ENCODE peak calls at places on chromosomes 12 and 14, in nine cellular contexts. H is SK-N-SH, R is transverse colon, B is tibial nerve, E is A549, T is ovary, D is K562, I is stomach, V is HepG2. J is an unnamed sample. For H3K4me1, the result is how much of the 10 kb centered on the place peaks cover.

GRCh38 chr12:28083816-28084678 is 106.2 kb upstream of the CCDC91 start:
- DNase-seq in T (no peak), V (no peak), H (no peak), R (no peak), B (no peak), E (no peak), D (no peak), I (no peak), J (no peak)

GRCh38 chr14:96852823-96853422 is 55.7 kb downstream of the VRK1 start:
- DNase-seq in H (peak), R (no peak), T (no peak), B (no peak), I (no peak), E (peak), V (peak), D (peak), J (no peak)

GRCh38 chr14:23154876-23155587 is 28.4 kb downstream of the SLC7A8 start:
- DNase-seq in I (peak), D (peak), T (peak), V (no peak), R (peak), B (peak), H (no peak), E (no peak), J (peak)

GRCh38 chr12:56150563-56150962 is 1.8 kb upstream of the MYL6B start:
- DNase-seq in D (no peak), I (no peak), H (no peak), B (no peak), T (no peak), R (no peak), E (no peak), V (no peak), J (no peak)

GRCh38 chr12:23867794-23868193 is 81.7 kb downstream of the SOX5 start:
- DNase-seq in V (no peak), H (no peak), D (no peak), B (no peak), I (no peak), T (no peak), E (no peak), R (no peak), J (no peak)

GRCh38 chr14:103545915-103546650 is 16.4 kb downstream of the BAG5 start:
- DNase-seq in T (peak), I (no peak), E (no peak), B (no peak), H (peak), R (peak), D (no peak), V (no peak), J (no peak)

GRCh38 chr14:99317231-99318090 is 45.5 kb upstream of the BCL11B start:
- DNase-seq in I (no peak), R (peak), T (no peak), H (no peak), V (no peak), E (no peak), D (no peak), B (no peak), J (no peak)

GRCh38 chr12:53825246-53826081 is 73.7 kb upstream of the CISTR start:
- DNase-seq in H (no peak), B (no peak), E (peak), D (no peak), R (no peak), V (peak), T (no peak), I (peak), J (no peak)

GRCh38 chr14:72463291-72463866 is 430.5 kb downstream of the DPF3 start:
- DNase-seq in B (no peak), V (no peak), H (no peak), I (no peak), E (no peak), R (no peak), T (no peak), D (no peak), J (no peak)

GRCh38 chr12:49580572-49581535 is 12.9 kb upstream of the MCRS1 start:
- DNase-seq in V (peak), I (peak), D (peak), B (peak), E (peak), H (peak), T (peak), R (peak), J (peak)

GRCh38 chr12:50506753-50507473 is 2.1 kb downstream of the DIP2B start:
- DNase-seq in R (no peak), H (no peak), B (no peak), V (no peak), D (no peak), E (no peak), T (no peak), I (no peak), J (no peak)

GRCh38 chr14:75427482-75428229 is at the start of gene JDP2:
- DNase-seq in H (peak), I (peak), D (peak), E (peak), T (peak), B (peak), R (peak), V (peak), J (peak)

GRCh38 chr14:39500253-39500652 is 68.0 kb upstream of the FBXO33 start:
- DNase-seq in I (no peak), T (no peak), E (no peak), R (no peak), V (no peak), H (no peak), D (no peak), B (no peak), J (no peak)

GRCh38 chr12:34402899-34403705 is 380.8 kb downstream of the ALG10 start:
- DNase-seq in B (peak), I (peak), V (no peak), D (peak), T (peak), E (no peak), R (peak), H (peak), J (peak)

GRCh38 chr12:120194534-120195395 is at the start of gene GCN1:
- DNase-seq in I (peak), E (peak), H (peak), V (peak), B (peak), D (peak), R (peak), T (peak), J (peak)

GRCh38 chr14:60632777-60633176 is 16.5 kb downstream of the SIX1 start:
- DNase-seq in D (no peak), R (no peak), B (no peak), I (no peak), V (no peak), T (no peak), H (no peak), E (no peak), J (no peak)

GRCh38 chr14:60632257-60632656 is 17.0 kb downstream of the SIX1 start:
- DNase-seq in I (no peak), E (no peak), H (no peak), B (no peak), T (no peak), D (no peak), V (no peak), R (no peak), J (no peak)

GRCh38 chr14:60637138-60637489 is 12.2 kb downstream of the SIX1 start:
- DNase-seq in I (no peak), E (no peak), V (no peak), H (no peak), B (no peak), T (no peak), R (no peak), D (no peak), J (no peak)

GRCh38 chr14:60631842-60632241 is 17.4 kb downstream of the SIX1 start:
- DNase-seq in H (no peak), R (no peak), B (no peak), V (no peak), E (no peak), T (no peak), I (no peak), D (no peak), J (no peak)

DNA sequence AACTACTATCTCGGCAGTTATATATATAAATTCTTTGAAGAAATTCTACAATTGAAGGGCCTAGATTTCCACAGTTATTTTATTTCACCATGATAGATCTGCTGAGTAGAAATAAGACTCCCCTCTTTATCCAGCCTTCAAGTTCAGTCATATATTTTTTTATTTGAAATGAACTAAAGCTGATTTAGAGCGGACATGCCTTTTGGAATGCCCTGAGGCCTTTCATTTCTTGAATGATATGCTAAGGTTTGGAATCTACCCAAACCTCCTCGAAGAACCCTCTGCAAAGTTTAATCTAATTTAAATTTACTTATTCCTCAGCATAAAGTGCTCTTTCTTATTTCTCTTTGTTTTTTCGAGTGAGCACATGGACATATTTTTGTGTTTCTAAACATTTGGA is 15.1 kb downstream of the SIX1 start:
- DNase-seq in B (no peak), I (no peak), T (no peak), V (no peak), E (no peak), R (no peak), H (no peak), D (no peak), J (no peak)
- H3K4me1 ChIP-seq in B (under half), I (under half), T (under half), V (under half), E (under half), R (under half), H (under half), D (under half), J (under half)

GRCh38 chr12:6772331-6772695 is at the start of gene LAG3:
- DNase-seq in D (peak), T (peak), V (no peak), I (no peak), B (no peak), R (peak), H (no peak), E (no peak), J (no peak)
- TF ChIP-seq EP300 in D (no peak), T (no peak), V (no peak), I (no peak), B (no peak), R (no peak), H (no peak), E (no peak), J (no peak)

GRCh38 chr14:21192447-21192822 is 36.6 kb upstream of the OR5AU1 start:
- DNase-seq in T (no peak), D (no peak), H (no peak), R (no peak), B (no peak), V (no peak), I (no peak), E (no peak), J (no peak)
- H3K4me3 ChIP-seq in T (peak), D (no peak), H (peak), R (peak), B (peak), V (peak), I (peak), E (peak), J (peak)

GRCh38 chr14:61526405-61527312 is 168.7 kb upstream of the HIF1A start:
- DNase-seq in T (peak), H (no peak), B (no peak), I (peak), V (peak), E (no peak), R (no peak), D (no peak), J (no peak)

GRCh38 chr14:61530296-61530695 is 165.0 kb upstream of the HIF1A start:
- DNase-seq in R (no peak), I (no peak), E (no peak), H (no peak), T (no peak), D (no peak), V (no peak), B (no peak), J (no peak)

GRCh38 chr14:61527325-61528100 is 167.8 kb upstream of the HIF1A start:
- DNase-seq in D (peak), T (peak), I (no peak), B (no peak), R (no peak), H (no peak), V (peak), E (peak), J (no peak)

GRCh38 chr14:61530896-61531295 is 164.4 kb upstream of the HIF1A start:
- DNase-seq in B (no peak), T (no peak), R (peak), H (no peak), D (no peak), E (no peak), V (no peak), I (peak), J (no peak)

DNA sequence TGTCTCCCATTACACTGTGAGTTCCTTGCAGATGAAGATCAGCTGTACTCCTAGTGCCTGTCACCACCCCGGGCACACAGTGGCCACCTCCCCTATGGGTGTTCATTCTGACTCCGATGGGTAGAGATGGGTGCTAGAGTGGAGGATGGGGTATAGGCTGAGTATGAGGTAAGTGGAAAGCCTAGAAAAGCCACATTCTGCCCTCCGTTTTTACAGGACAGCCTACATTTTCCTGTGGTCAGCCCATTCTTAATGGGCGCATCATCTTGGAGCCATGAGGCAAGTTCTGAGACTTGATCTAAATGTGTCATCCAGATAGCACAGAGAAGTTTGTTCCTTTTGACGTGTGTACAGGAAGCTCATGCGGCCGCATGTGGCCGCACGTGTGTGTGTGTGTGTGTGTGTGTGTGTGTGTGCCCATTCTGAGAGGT is 166.7 kb upstream of the HIF1A start:
- DNase-seq in E (no peak), I (no peak), R (no peak), H (no peak), V (no peak), T (no peak), D (no peak), B (no peak), J (no peak)
- H3K4me1 ChIP-seq in E (half or more), I (half or more), R (half or more), H (under half), V (half or more), T (under half), D (under half), B (under half), J (under half)

DNA sequence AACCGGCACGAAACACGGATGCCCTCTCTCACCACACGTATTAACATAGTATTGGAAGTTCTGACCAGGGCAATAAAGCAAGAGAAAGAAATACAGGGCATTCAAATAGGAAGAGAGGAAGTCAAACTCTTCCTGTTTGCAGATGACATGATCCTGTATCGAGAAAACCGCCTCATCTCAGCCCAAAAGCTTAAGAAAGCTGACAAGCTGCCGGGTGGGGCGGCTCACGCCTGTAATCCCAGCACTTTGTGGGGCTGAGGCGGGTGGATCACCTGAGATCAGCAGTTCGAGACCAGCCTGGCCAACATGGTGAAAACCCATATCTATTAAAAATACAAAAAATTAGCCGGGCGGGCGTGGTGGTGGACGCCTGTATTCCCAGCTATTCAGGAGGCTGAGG is 17.7 kb downstream of the OR6S1 start:
- DNase-seq in R (no peak), I (no peak), D (no peak), B (no peak), V (no peak), T (no peak), H (no peak), E (no peak), J (no peak)
- TF ChIP-seq EP300 in R (no peak), I (no peak), D (no peak), B (no peak), V (no peak), T (no peak), H (no peak), E (no peak), J (no peak)

DNA sequence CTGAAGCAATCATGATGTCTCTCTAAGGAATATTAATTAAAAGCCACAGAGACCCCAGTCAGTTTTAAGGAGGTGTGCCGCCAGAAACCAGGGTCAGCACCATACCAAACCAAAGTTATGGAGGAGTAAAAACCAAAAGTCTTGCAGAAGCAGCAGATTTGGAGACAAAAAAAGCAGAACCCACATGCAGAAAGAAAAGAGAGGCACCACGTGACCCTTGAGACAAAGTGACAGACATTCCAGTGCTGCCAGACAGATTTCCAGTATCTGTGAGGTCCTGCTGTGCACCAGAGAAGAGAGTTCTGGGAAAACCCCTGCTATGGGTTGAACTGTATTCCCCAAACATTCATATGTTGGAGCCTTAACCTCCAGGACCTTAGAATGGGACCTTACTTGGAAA is 59.7 kb downstream of the CAPZA3 start:
- DNase-seq in D (no peak), B (no peak), E (no peak), I (no peak), V (no peak), H (no peak), T (no peak), R (no peak), J (no peak)
- H3K4me3 ChIP-seq in D (no peak), B (no peak), E (no peak), I (no peak), V (no peak), H (no peak), T (no peak), R (no peak), J (no peak)

GRCh38 chr12:113066806-113067400 is 10.4 kb downstream of the DTX1 start:
- DNase-seq in D (no peak), R (no peak), V (no peak), T (no peak), E (no peak), I (no peak), B (no peak), H (peak), J (no peak)
- H3K4me1 ChIP-seq in D (under half), R (under half), V (under half), T (under half), E (under half), I (under half), B (under half), H (under half), J (under half)

GRCh38 chr14:89810101-89810500 is 144.4 kb downstream of the EFCAB11 start:
- DNase-seq in D (no peak), B (no peak), T (no peak), I (no peak), E (no peak), H (no peak), V (no peak), R (no peak), J (no peak)
- TF ChIP-seq EP300 in D (no peak), B (no peak), T (no peak), I (no peak), E (no peak), H (no peak), V (no peak), R (no peak), J (no peak)

GRCh38 chr12:2523881-2524561 is 270.7 kb upstream of the FKBP4 start:
- DNase-seq in R (no peak), D (no peak), H (no peak), B (no peak), V (no peak), T (no peak), E (no peak), I (no peak), J (no peak)
- H3K4me3 ChIP-seq in R (no peak), D (no peak), H (no peak), B (no peak), V (no peak), T (no peak), E (no peak), I (no peak), J (no peak)